ENCODE peak calls at places on chromosome 2, in five cellular contexts. C is RPMI7951; W is uterus; I is naive thymus-derived CD4-positive, alpha-beta T cell; X is left lobe of liver. F is an unnamed sample.

GRCh38 chr2:162072976-162073775 is 839 bp downstream of the DPP4 start:
- DNase-seq in C (no peak), W (no peak), I (peak), X (peak), F (peak)

GRCh38 chr2:227597993-227598392 is 700 bp upstream of the SCYGR2 start:
- DNase-seq in C (peak), W (no peak), I (no peak), X (no peak), F (no peak)

GRCh38 chr2:66436546-66436945 is 1.6 kb downstream of the MEIS1 start:
- DNase-seq in C (no peak), W (no peak), I (no peak), X (no peak), F (no peak)

GRCh38 chr2:177332041-177332991 is 60.3 kb upstream of the AGPS start:
- DNase-seq in C (peak), W (peak), I (peak), X (no peak), F (no peak)

GRCh38 chr2:109612991-109613921 is 510 bp downstream of the SEPTIN10 start:
- DNase-seq in C (peak), W (peak), I (no peak), X (no peak), F (no peak)

GRCh38 chr2:183269956-183270355 is 145.7 kb downstream of the NUP35 start:
- DNase-seq in C (peak), W (no peak), I (no peak), X (no peak), F (no peak)

GRCh38 chr2:7658486-7658885 is 741.3 kb downstream of the RNF144A start:
- DNase-seq in C (no peak), W (no peak), I (no peak), X (no peak), F (no peak)

GRCh38 chr2:11743531-11743815 is 3.0 kb upstream of the LPIN1 start:
- DNase-seq in C (no peak), W (no peak), I (no peak), X (no peak), F (no peak)

GRCh38 chr2:147351789-147352188 is 493.0 kb upstream of the ACVR2A start:
- DNase-seq in C (no peak), W (no peak), I (no peak), X (no peak), F (no peak)

GRCh38 chr2:52613064-52613463 is 1154.5 kb upstream of the CHAC2 start:
- DNase-seq in C (no peak), W (no peak), I (no peak), X (no peak), F (no peak)

GRCh38 chr2:29326926-29327325 is 211.7 kb downstream of the CLIP4 start:
- DNase-seq in C (peak), W (no peak), I (no peak), X (no peak), F (no peak)

GRCh38 chr2:120552079-120552478 is 183.6 kb upstream of the GLI2 start:
- DNase-seq in C (no peak), W (no peak), I (no peak), X (no peak), F (no peak)

GRCh38 chr2:68357608-68358337 is 7.3 kb upstream of the PLEK start:
- DNase-seq in C (peak), W (peak), I (no peak), X (no peak), F (no peak)

GRCh38 chr2:226898925-226899324 is 63.1 kb downstream of the RHBDD1 start:
- DNase-seq in C (no peak), W (no peak), I (no peak), X (no peak), F (no peak)

F was measured in T-helper 1 cell.